ENCODE peak calls at places on chromosomes 13 and 19, in five cellular contexts. D is fibroblast of lung, K is neural progenitor cell, G is IMR-90, B is endothelial cell of umbilical vein. S is an unnamed sample.

GRCh38 chr19:56671613-56671994 is at the start of gene ZNF835:
- DNase-seq in D (peak; percentile 70), K (no peak), G (no peak), B (no peak), S (peak; percentile 50)

GRCh38 chr13:99314640-99315176 is 7.5 kb upstream of the GPR183 start:
- DNase-seq in D (no peak), K (no peak), G (peak; percentile 28), B (peak; percentile 93), S (peak; percentile 40)

GRCh38 chr13:24671367-24672117 is 8.7 kb upstream of the ATP12A start:
- DNase-seq in D (peak; percentile 75), K (peak; percentile 69), G (peak; percentile 72), B (peak; percentile 51), S (peak; percentile 97)

GRCh38 chr19:50478901-50479715 is 2.5 kb upstream of the GARIN5A start:
- DNase-seq in D (peak; percentile 29), K (peak; percentile 59), G (peak; percentile 44), B (no peak), S (peak; percentile 57)

GRCh38 chr13:73929287-73929932 is 204.8 kb downstream of the KLF12 start:
- DNase-seq in D (no peak), K (no peak), G (no peak), B (no peak), S (no peak)

GRCh38 chr19:1862424-1863307 is 713 bp downstream of the KLF16 start:
- DNase-seq in D (no peak), K (peak; percentile 77), G (no peak), B (no peak), S (peak; percentile 70)

GRCh38 chr19:11780431-11781020 is 13.7 kb downstream of the ZNF441 start:
- DNase-seq in D (no peak), K (no peak), G (no peak), B (no peak), S (no peak)

GRCh38 chr13:21703846-21704245 is 33.0 kb downstream of the FGF9 start:
- DNase-seq in D (no peak), K (no peak), G (no peak), B (no peak), S (no peak)

DNA sequence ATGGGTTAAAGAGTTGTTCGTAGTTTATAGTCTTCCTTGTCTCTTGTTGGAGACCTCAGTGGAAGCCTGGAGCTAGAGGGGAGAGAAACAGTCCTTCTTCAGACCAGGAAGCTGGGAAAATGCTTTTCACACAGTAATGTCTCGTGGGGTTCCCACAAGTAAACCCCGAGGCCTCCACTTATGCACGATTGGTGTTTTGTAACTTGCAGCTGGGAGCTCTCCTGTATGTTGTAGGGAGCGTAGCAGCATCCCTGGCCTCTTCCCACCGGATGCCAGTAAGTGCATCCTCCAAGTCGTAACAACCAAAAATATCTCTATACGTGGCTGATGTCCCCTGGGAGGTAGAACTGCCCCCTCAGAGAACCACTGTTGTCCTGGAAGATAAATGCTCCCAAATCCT is 3.5 kb downstream of the CHAF1A start:
- DNase-seq in D (no peak), K (no peak), G (no peak), B (no peak), S (no peak)
- H4K20me1 ChIP-seq in D (no peaks in the 10 kb centered on the region), K (peaks cover 79% of the 10 kb centered on the region), G (peaks cover 15% of the 10 kb centered on the region), B (no peaks in the 10 kb centered on the region), S (no peaks in the 10 kb centered on the region)

GRCh38 chr13:97660488-97661086 is 226.6 kb downstream of the RAP2A start:
- DNase-seq in D (no peak), K (no peak), G (no peak), B (peak; percentile 42), S (no peak)
- H3K9ac ChIP-seq in D (no peak overlapping the region), K (no peak overlapping the region), G (no peak overlapping the region), B (no peak overlapping the region), S (no peak overlapping the region)

GRCh38 chr13:42864952-42865634 is 83.7 kb downstream of the FAM216B start:
- DNase-seq in D (no peak), K (no peak), G (no peak), B (no peak), S (no peak)
- H4K20me1 ChIP-seq in D (no peaks in the 10 kb centered on the region), K (no peaks in the 10 kb centered on the region), G (no peaks in the 10 kb centered on the region), B (no peaks in the 10 kb centered on the region), S (no peaks in the 10 kb centered on the region)

GRCh38 chr19:54199401-54199800 is 1.3 kb upstream of the RPS9 start:
- DNase-seq in D (no peak), K (no peak), G (no peak), B (no peak), S (no peak)
- H3K9ac ChIP-seq in D (no peak overlapping the region), K (no peak overlapping the region), G (no peak overlapping the region), B (no peak overlapping the region), S (no peak overlapping the region)